ENCODE peak calls at places on chromosomes 12 and 14, in seven cellular contexts. G is gastrocnemius medialis, O is testis, L is IMR-90, D is H54, V is transverse colon, R is K562. W is an unnamed sample.

GRCh38 chr12:102513739-102514138 is 33.4 kb upstream of the IGF1 start:
- DNase-seq in G (no peak), O (no peak), L (peak), D (no peak), V (no peak), R (no peak), W (no peak)

GRCh38 chr12:47751561-47751960 is 7.1 kb downstream of the RAPGEF3 start:
- DNase-seq in G (no peak), O (no peak), L (no peak), D (no peak), V (no peak), R (no peak), W (no peak)

GRCh38 chr14:35335388-35336092 is 43.4 kb downstream of the PSMA6 start:
- DNase-seq in G (no peak), O (peak), L (no peak), D (no peak), V (peak), R (no peak), W (no peak)

GRCh38 chr12:39503445-39503844 is 60.5 kb upstream of the KIF21A start:
- DNase-seq in G (no peak), O (no peak), L (no peak), D (peak), V (no peak), R (no peak), W (no peak)

GRCh38 chr12:12403264-12404248 is 46.7 kb downstream of the BORCS5 start:
- DNase-seq in G (no peak), O (no peak), L (no peak), D (no peak), V (peak), R (no peak), W (no peak)

GRCh38 chr14:75452900-75453816 is 25.3 kb downstream of the JDP2 start:
- DNase-seq in G (no peak), O (peak), L (peak), D (peak), V (peak), R (no peak), W (no peak)

GRCh38 chr14:106039400-106039799 is 513.0 kb downstream of the TMEM121 start:
- DNase-seq in G (no peak), O (no peak), L (no peak), D (peak), V (peak), R (peak), W (no peak)

GRCh38 chr12:131836193-131836592 is 8.0 kb downstream of the MMP17 start:
- DNase-seq in G (no peak), O (no peak), L (peak), D (no peak), V (no peak), R (no peak), W (no peak)

GRCh38 chr12:62291888-62292760 is 31.9 kb downstream of the USP15 start:
- DNase-seq in G (no peak), O (no peak), L (peak), D (no peak), V (no peak), R (no peak), W (no peak)

GRCh38 chr14:64605926-64606685 is 56.3 kb downstream of the PPP1R36 start:
- DNase-seq in G (no peak), O (no peak), L (peak), D (no peak), V (no peak), R (no peak), W (no peak)

GRCh38 chr12:40253936-40254335 is 29.1 kb downstream of the LRRK2 start:
- DNase-seq in G (no peak), O (no peak), L (peak), D (no peak), V (no peak), R (no peak), W (no peak)

GRCh38 chr14:69792887-69793421 is 4.1 kb downstream of the SLC10A1 start:
- DNase-seq in G (no peak), O (no peak), L (no peak), D (no peak), V (no peak), R (no peak), W (no peak)

GRCh38 chr12:124847113-124847512 is 16.6 kb downstream of the SCARB1 start:
- DNase-seq in G (no peak), O (peak), L (no peak), D (no peak), V (no peak), R (no peak), W (no peak)

GRCh38 chr12:56326126-56326525 is 7.7 kb downstream of the PAN2 start:
- DNase-seq in G (no peak), O (no peak), L (no peak), D (no peak), V (no peak), R (no peak), W (no peak)

GRCh38 chr12:103482365-103482764 is 13.4 kb downstream of the C12orf42 start:
- DNase-seq in G (no peak), O (no peak), L (no peak), D (no peak), V (no peak), R (no peak), W (no peak)

GRCh38 chr14:39430762-39431415 is 1.3 kb downstream of the FBXO33 start:
- DNase-seq in G (no peak), O (peak), L (peak), D (no peak), V (no peak), R (peak), W (no peak)

GRCh38 chr12:11067514-11067913 is 5.4 kb upstream of the TAS2R46 start:
- DNase-seq in G (no peak), O (no peak), L (peak), D (no peak), V (peak), R (no peak), W (no peak)

GRCh38 chr14:79516009-79516408 is 695.3 kb downstream of the DIO2 start:
- DNase-seq in G (no peak), O (no peak), L (no peak), D (no peak), V (no peak), R (no peak), W (no peak)

GRCh38 chr12:6549379-6550151 is 6.3 kb downstream of the IFFO1 start:
- DNase-seq in G (no peak), O (no peak), L (no peak), D (no peak), V (no peak), R (no peak), W (no peak)

GRCh38 chr12:32399373-32400113 is at the start of gene FGD4:
- DNase-seq in G (peak), O (peak), L (peak), D (peak), V (peak), R (peak), W (peak)

GRCh38 chr14:37721976-37722659 is 126.7 kb downstream of the TTC6 start:
- DNase-seq in G (no peak), O (no peak), L (peak), D (no peak), V (no peak), R (no peak), W (no peak)

GRCh38 chr12:89671469-89671868 is 37.2 kb downstream of the ATP2B1 start:
- DNase-seq in G (no peak), O (no peak), L (peak), D (peak), V (no peak), R (no peak), W (no peak)

GRCh38 chr12:9742665-9743064 is 9.8 kb upstream of the CLECL1 start:
- DNase-seq in G (no peak), O (no peak), L (no peak), D (no peak), V (peak), R (no peak), W (no peak)

GRCh38 chr12:106978035-106978800 is 8.7 kb downstream of the MTERF2 start:
- DNase-seq in G (no peak), O (peak), L (no peak), D (no peak), V (peak), R (peak), W (no peak)

GRCh38 chr14:73757876-73758391 is 43.8 kb upstream of the PNMA1 start:
- DNase-seq in G (no peak), O (no peak), L (no peak), D (no peak), V (no peak), R (no peak), W (no peak)
- TF ChIP-seq POLR2A in G (no peak), O (no peak), L (no peak), D (no peak), V (no peak), R (peak), W (no peak)

GRCh38 chr12:75327642-75328041 is 2.5 kb downstream of the CAPS2 start:
- DNase-seq in G (no peak), O (no peak), L (no peak), D (no peak), V (no peak), R (no peak), W (no peak)

GRCh38 chr12:75334384-75335030 is at the start of gene GLIPR1L1:
- DNase-seq in G (peak), O (peak), L (peak), D (peak), V (peak), R (peak), W (peak)

DNA sequence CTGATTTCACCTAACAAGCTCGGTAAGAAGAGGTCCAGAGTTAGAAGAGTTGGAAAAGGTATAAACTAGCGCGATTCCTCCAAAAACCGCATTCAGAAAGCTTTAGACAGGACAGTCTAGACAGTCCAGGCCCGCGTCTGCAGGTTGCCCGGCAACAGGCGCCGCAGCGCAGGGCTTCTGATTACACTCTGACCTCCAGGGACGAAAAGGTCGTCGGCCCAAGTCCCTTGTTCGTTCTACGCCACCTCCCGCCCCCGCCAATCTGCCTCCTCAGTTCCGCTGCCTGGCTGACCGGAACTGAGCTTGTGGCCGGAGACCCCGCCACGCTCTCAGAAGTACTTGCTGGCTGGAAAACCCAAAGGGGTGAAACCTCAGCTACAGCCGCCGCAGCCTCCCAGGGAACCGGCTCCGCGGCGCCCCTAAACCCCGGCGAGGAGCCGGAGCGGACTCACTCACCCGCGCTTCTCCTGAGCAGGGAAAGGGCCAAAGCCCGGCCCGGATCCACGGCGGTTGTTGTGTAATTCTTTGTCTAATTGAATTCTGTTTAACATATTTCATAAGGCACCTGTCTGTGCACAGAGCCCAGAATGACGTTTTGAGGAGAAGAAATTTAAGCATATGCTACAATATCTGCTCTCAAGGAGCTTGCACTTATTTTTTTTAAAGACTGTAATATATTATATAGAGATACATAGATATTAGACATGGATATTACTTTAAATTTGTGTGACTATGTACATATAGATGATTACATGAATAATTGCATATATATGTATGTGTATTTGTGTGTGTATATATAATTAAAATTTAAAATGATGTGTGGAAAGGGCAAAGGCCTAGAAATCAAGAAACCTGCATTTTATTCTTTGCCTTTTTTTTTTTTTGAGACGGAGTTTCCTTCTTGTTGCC is at the start of gene CAPS2:
- DNase-seq in G (peak), O (peak), L (peak), D (peak), V (peak), R (peak), W (peak)
- TF ChIP-seq POLR2A in G (no peak), O (no peak), L (no peak), D (peak), V (no peak), R (no peak), W (no peak)

GRCh38 chr14:23321572-23322547 is 603 bp downstream of the PABPN1 start:
- DNase-seq in G (no peak), O (peak), L (peak), D (peak), V (peak), R (peak), W (peak)
- TF ChIP-seq POLR2A in G (no peak), O (no peak), L (peak), D (no peak), V (peak), R (peak), W (peak)

DNA sequence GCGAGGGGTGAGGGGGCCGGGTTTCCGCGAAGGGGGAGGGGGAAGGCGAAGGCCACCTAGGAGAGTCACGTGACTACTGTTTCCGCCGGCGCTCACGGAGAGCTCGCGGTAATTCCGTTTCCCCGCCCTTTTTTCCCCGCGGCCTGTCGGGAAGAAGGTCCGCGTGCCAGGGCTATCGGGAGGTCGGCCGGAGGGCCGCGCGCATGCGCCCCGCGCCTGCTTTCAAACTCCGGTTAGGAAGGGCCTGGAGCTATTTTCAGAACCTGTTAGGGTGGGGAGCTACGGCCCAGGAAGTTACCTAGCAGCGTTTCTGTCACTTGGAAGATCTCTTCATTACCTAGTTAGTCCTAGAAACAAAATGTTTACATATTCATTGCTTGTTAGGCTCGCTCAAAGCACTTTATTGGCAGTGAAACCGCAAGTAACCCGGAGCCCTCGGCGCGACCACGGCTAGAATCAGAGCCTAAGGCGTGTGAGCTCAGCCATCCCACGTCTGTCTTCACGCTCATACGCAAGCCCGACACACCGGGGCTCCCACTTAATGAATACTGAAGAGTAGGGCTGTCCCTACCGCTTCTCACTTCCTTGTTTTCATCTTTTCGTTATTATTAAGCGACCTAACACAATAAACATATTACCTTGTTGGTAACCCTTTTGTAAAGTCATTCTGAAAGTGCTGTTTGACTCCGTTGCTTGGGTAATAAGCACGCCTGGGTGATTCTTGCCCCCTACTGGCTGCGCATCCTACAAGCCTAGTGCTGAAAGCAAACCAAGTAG is 682 bp upstream of the SBNO1 start:
- DNase-seq in G (peak), O (peak), L (peak), D (peak), V (peak), R (peak), W (peak)
- TF ChIP-seq POLR2A in G (peak), O (peak), L (peak), D (peak), V (peak), R (peak), W (peak)

DNA sequence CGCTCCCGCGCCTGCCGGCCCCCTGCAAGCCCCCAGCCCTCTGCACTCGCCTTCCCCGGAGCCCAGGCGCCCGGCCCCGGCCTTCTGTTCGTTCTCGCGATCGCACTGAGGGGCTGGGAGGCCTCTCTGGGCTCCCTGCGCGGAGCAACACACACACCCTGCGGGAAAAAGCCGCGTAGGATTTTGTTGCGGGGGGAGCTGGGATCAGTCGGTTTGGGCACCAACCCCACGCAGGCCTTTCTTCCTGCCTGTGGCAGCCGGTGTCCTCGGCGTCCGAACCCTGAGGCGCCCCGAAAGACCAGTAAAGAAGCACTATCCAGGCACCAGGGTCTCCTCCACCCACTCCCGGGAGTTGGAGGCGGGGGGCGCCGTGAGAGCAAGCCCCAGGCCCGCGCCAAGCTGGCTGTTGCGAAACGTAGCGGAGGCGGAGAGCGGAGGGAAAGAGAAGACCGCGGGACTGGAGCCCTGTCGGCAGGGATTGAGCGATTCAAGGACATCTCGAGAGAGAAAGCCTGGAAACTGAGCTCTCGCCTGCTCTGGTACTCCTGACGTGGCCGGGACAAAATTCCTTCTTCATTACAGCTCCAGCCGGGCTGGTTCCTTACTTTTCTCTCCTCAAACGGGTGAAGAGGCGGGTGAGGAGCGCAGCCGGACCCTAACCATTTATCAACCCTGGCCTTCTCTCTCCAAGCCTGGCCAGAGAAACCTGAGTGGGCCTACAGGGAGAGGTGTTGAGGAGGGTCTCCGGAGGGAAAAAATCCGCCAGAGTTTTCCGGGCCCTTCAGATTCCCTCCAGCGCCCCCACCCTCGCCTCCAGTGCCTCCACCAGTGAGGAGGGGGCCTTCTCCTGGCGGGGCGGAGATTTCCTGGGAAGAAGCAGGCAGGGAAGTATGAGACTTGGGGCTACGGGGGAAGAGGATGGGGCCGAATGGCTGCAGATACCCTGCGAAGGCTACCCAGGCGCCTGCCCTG is 1.7 kb upstream of the HOXC5 start:
- DNase-seq in G (no peak), O (peak), L (peak), D (no peak), V (no peak), R (no peak), W (no peak)
- TF ChIP-seq POLR2A in G (peak), O (no peak), L (no peak), D (no peak), V (no peak), R (no peak), W (no peak)

GRCh38 chr12:14570231-14570630 is 2.5 kb upstream of the PLBD1 start:
- DNase-seq in G (no peak), O (no peak), L (no peak), D (no peak), V (no peak), R (no peak), W (no peak)

GRCh38 chr12:14563051-14563450 is 4.6 kb downstream of the PLBD1 start:
- DNase-seq in G (no peak), O (no peak), L (no peak), D (no peak), V (no peak), R (no peak), W (no peak)

GRCh38 chr12:14571779-14572178 is 4.1 kb upstream of the PLBD1 start:
- DNase-seq in G (no peak), O (no peak), L (no peak), D (no peak), V (no peak), R (no peak), W (no peak)

GRCh38 chr12:14564336-14564959 is 3.2 kb downstream of the PLBD1 start:
- DNase-seq in G (no peak), O (no peak), L (no peak), D (no peak), V (no peak), R (no peak), W (no peak)

DNA sequence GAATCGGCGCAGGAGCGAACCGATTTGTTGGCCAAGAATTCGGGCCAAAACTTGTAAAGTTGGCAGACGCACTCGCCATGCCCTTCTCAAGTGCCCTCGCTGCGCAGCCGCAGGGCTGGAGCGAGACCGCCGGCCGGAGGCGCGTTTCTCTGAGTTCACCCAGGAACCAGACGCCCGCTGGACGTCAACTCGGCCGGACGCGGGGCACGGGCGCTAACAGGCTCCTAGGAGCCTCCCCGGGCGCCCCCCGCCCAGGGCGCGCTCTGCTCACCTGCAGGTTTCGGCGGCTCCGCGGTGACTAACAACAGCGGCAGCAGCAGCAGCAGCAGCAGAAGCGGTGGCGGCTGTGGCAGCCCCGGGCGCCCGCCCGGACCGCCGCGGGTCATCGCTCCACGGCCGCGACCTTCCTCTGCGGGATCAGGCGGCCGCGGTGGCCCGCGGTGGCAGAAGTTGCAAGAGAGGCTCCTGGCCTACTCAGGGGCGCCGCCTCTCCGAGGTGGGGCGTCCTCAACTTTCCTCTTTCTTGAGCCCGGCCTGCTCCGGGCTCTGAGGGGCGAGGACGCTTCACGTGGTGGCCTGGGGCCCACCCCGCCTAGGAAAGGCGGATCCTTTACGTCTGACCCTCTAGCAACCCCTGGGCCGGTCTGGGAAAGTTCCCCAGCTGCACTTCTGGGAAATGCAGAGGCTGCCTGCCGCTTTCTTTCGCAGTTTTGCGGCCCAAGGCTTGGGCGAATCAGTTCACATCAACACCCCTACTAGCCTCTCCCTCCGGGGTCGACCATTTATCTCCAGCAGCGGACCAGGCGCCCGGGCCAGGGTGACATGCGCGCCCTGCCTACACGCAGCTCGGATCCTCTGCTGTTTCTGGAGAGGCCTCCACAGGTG is at the start of gene PLBD1:
- DNase-seq in G (peak), O (peak), L (no peak), D (no peak), V (peak), R (peak), W (peak)
- TF ChIP-seq POLR2A in G (peak), O (peak), L (no peak), D (no peak), V (peak), R (peak), W (no peak)